ENCODE peak calls at places on chromosomes 5 and 9, in four cellular contexts. F is CD4-positive, alpha-beta memory T cell; X is BJ; M is heart right ventricle. S is an unnamed sample.

GRCh38 chr5:83281658-83282057 is 189.9 kb upstream of the VCAN start:
- DNase-seq in M (no peak), F (no peak), X (peak; percentile 67), S (no peak)

GRCh38 chr5:134545070-134545868 is 19.8 kb downstream of the JADE2 start:
- DNase-seq in M (peak; percentile 71), F (peak; percentile 39), X (no peak), S (no peak)

GRCh38 chr5:175848676-175849075 is 22.7 kb upstream of the CPLX2 start:
- DNase-seq in F (no peak), X (no peak), M (no peak), S (no peak)

GRCh38 chr9:113483676-113484257 is 20.2 kb downstream of the RGS3 start:
- DNase-seq in F (no peak), X (no peak), M (no peak), S (no peak)

GRCh38 chr9:118595719-118596305 is 773.4 kb downstream of the BRINP1 start:
- DNase-seq in M (no peak), F (no peak), X (no peak), S (no peak)

GRCh38 chr9:114501786-114502682 is 3.2 kb downstream of the WHRN start:
- DNase-seq in X (no peak), F (no peak), M (no peak), S (no peak)

GRCh38 chr9:8420416-8420815 is 620.8 kb upstream of the DMAC1 start:
- DNase-seq in M (no peak), F (no peak), X (no peak), S (peak; percentile 98)

GRCh38 chr9:125240649-125240999 is 519 bp downstream of the HSPA5 start:
- DNase-seq in X (no peak), M (no peak), F (peak; percentile 58), S (peak; percentile 13)

GRCh38 chr5:34563951-34564705 is 92.0 kb upstream of the RAI14 start:
- DNase-seq in X (no peak), F (no peak), M (no peak), S (no peak)

GRCh38 chr5:72380491-72381274 is 60.5 kb downstream of the PTCD2 start:
- DNase-seq in F (no peak), M (no peak), X (no peak), S (no peak)

GRCh38 chr5:137714494-137714893 is 21.4 kb downstream of the KLHL3 start:
- DNase-seq in M (no peak), X (no peak), F (no peak), S (no peak)

GRCh38 chr9:114141553-114142548 is 13.5 kb upstream of the COL27A1 start:
- DNase-seq in F (no peak), X (no peak), M (no peak), S (no peak)

GRCh38 chr9:107222020-107222522 is 61.0 kb upstream of the RAD23B start:
- DNase-seq in M (no peak), X (no peak), F (no peak), S (no peak)

GRCh38 chr9:133184971-133185370 is 21.3 kb upstream of the GBGT1 start:
- DNase-seq in M (no peak), X (peak; percentile 13), F (peak; percentile 60), S (peak; percentile 67)

GRCh38 chr5:132322266-132322665 is 28.1 kb downstream of the SLC22A4 start:
- DNase-seq in M (no peak), X (no peak), F (no peak), S (no peak)

GRCh38 chr5:108521841-108522506 is 140.1 kb upstream of the FBXL17 start:
- DNase-seq in F (no peak), M (no peak), X (peak; percentile 17), S (peak; percentile 77)

GRCh38 chr5:7876867-7877266 is 7.9 kb downstream of the MTRR start:
- DNase-seq in X (no peak), F (no peak), M (no peak), S (no peak)

GRCh38 chr9:126796758-126797157 is 8.1 kb upstream of the ZBTB43 start:
- DNase-seq in F (no peak), M (no peak), X (no peak), S (no peak)

GRCh38 chr5:149356391-149356790 is 1.5 kb upstream of the PCYOX1L start:
- DNase-seq in X (no peak), F (no peak), M (no peak), S (no peak)

GRCh38 chr5:178114325-178115135 is 1.2 kb downstream of the N4BP3 start:
- DNase-seq in X (no peak), M (no peak), F (peak; percentile 73), S (no peak)

GRCh38 chr5:171390883-171391677 is 3.4 kb downstream of the NPM1 start:
- DNase-seq in M (no peak), X (no peak), F (peak; percentile 53), S (no peak)

GRCh38 chr5:92637247-92637646 is 943.8 kb downstream of the NR2F1-AS1 start:
- DNase-seq in F (no peak), M (no peak), X (no peak), S (peak; percentile 18)

GRCh38 chr9:99264070-99264469 is 42.0 kb downstream of the SEC61B start:
- DNase-seq in F (no peak), M (no peak), X (no peak), S (no peak)

GRCh38 chr9:110444911-110445310 is 107.2 kb upstream of the TXNDC8 start:
- DNase-seq in F (no peak), X (no peak), M (no peak), S (no peak)

GRCh38 chr5:58410441-58410840 is 49.4 kb downstream of the PLK2 start:
- DNase-seq in X (peak; percentile 55), M (no peak), F (no peak), S (no peak)

GRCh38 chr9:133897675-133898074 is 94.4 kb downstream of the VAV2 start:
- DNase-seq in X (peak; percentile 32), M (no peak), F (no peak), S (no peak)

GRCh38 chr5:40233268-40233667 is 446.4 kb upstream of the PTGER4 start:
- DNase-seq in X (no peak), M (no peak), F (no peak), S (no peak)

DNA sequence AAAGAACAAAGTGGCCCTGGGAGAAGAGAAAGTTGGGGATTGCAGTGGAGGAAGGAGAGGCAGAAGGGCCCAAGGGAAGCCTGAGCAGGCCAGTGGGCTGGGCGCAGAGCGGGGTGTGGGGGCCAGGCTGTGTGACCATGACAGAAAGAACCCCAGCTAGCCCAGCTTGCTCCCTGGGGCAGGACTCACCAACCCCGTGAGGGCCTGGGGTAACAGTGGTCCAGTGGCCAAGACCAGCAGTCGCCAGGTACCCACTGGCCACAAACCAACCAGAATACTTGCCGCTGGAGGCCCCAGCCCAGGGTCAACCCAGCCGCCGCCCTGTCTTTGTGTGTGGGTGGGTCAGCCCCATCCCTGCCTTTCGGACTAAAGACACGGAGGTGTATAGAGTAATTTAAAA is 146.5 kb downstream of the CACNA1B start:
- DNase-seq in X (no peak), M (no peak), F (no peak), S (no peak)
- H3K4me3 ChIP-seq in X (no peak overlapping the region), M (no peak overlapping the region), F (no peak overlapping the region), S (no peak overlapping the region)

GRCh38 chr9:93560991-93561390 is 15.4 kb upstream of the PHF2 start:
- DNase-seq in X (no peak), F (no peak), M (no peak), S (no peak)
- H3K36me3 ChIP-seq in X (peaks cover 29% of the 10 kb centered on the region), F (peaks cover 51% of the 10 kb centered on the region), M (peaks cover 11% of the 10 kb centered on the region), S (peaks cover 72% of the 10 kb centered on the region)

GRCh38 chr5:62579761-62580160 is 1.1 kb downstream of the LRRC70 start:
- DNase-seq in F (no peak), M (no peak), X (no peak), S (no peak)
- H3K4me3 ChIP-seq in F (no peak overlapping the region), M (no peak overlapping the region), X (no peak overlapping the region), S (no peak overlapping the region)

GRCh38 chr5:140992878-140993277 is 26.6 kb downstream of the PCDHAC2 start:
- DNase-seq in X (no peak), F (no peak), M (no peak), S (no peak)

GRCh38 chr5:140989254-140989653 is 23.0 kb downstream of the PCDHAC2 start:
- DNase-seq in X (no peak), M (no peak), F (no peak), S (no peak)

GRCh38 chr5:140986117-140986521 is 19.8 kb downstream of the PCDHAC2 start:
- DNase-seq in M (no peak), F (no peak), X (no peak), S (peak; percentile 27)

GRCh38 chr5:140988036-140988997 is 22.0 kb downstream of the PCDHAC2 start:
- DNase-seq in X (no peak), M (no peak), F (no peak), S (no peak)
- H3K36me3 ChIP-seq in X (no peaks in the 10 kb centered on the region), M (no peaks in the 10 kb centered on the region), F (no peaks in the 10 kb centered on the region), S (no peaks in the 10 kb centered on the region)

DNA sequence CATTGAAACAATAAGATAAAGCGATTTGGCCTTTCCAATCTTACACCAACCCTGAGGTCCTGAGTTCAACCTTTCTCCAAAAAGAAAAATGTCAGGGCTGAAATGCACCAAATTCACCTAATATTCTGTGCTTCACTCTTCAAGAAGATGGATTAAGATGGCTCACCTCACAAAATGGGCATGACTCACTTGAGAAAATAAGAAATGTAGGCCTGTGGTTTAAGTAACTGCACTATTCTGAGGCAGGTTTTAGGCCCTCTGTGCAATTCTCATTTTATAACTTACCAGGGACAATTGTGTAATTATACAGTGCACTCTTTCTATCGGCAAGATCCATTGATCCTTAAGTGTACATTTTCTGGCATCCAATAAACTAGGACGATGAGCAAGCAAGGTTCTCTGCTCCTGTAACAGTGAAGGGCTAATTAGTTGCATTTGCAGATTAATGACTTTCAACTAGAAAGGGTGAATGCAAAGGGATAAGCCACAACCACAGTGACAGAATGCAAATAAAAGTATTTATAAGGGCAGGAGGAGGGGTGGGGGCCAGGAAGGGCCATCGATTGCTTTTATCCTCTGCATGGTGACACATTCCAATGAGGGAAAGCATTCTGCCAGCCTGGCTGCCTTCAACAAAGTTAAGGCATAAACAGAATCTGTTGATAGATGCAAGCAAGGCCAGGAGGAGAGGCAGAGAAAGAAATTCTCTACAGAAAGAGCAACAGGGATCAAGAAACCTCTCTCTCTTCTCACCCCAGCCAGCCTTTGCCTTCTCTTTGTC is 214.4 kb downstream of the CAAP1 start:
- DNase-seq in X (no peak), F (no peak), M (no peak), S (peak; percentile 32)
- H3K4me3 ChIP-seq in X (no peak overlapping the region), F (no peak overlapping the region), M (no peak overlapping the region), S (no peak overlapping the region)

DNA sequence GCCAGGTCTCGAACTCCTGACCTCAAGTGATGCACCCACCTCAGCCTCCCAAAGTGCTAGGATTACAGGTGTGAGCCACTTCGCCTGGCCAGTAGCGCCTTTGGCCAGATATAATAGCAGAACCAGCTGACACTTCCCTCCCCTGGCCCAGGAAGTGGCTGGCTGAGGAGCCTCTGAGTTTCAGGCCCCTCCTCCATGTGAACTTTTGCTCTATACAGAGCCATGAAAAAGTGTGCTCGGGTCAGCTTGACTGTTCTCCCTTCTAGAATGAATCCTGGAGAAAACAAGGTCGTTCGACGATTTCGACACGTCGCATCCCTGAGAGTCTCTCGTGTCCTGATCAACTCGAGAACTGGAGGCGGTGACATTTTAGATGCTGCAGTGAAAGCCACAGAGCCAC is 8.6 kb upstream of the ZDHHC12 start:
- DNase-seq in M (no peak), F (no peak), X (no peak), S (no peak)
- H3K36me3 ChIP-seq in M (no peaks in the 10 kb centered on the region), F (peaks cover 18% of the 10 kb centered on the region), X (peaks cover 11% of the 10 kb centered on the region), S (no peaks in the 10 kb centered on the region)

GRCh38 chr5:113246371-113246870 is 188.4 kb downstream of the TSSK1B start:
- DNase-seq in X (peak; percentile 11), F (no peak), M (no peak), S (no peak)
- H3K4me3 ChIP-seq in X (no peak overlapping the region), F (no peak overlapping the region), M (no peak overlapping the region), S (no peak overlapping the region)

GRCh38 chr9:92716557-92716956 is 46.6 kb upstream of the IPPK start:
- DNase-seq in F (peak; percentile 76), M (peak; percentile 76), X (no peak), S (peak; percentile 91)
- H3K36me3 ChIP-seq in F (peaks cover 64% of the 10 kb centered on the region), M (peaks cover 23% of the 10 kb centered on the region), X (peaks cover 43% of the 10 kb centered on the region), S (peaks cover 85% of the 10 kb centered on the region)

S was measured in HAP-1.